ENCODE peak calls at places on chromosome 5, in eight cellular contexts. One of them, this sample, is unnamed.

GRCh38 chr5:129930221-129930620 is 26.0 kb downstream of the CHSY3 start:
- DNase-seq in body of pancreas: no peak
- DNase-seq in GM12865: no peak
- DNase-seq in NT2/D1: no peak
- DNase-seq in SW 1271: no peak
- DNase-seq in left ventricle myocardium inferior: no peak
- DNase-seq in bronchial epithelial cell: no peak
- DNase-seq in MCF 10A: no peak
- DNase-seq in this sample: no peak

GRCh38 chr5:111197523-111197922 is 26.7 kb upstream of the CAMK4 start:
- DNase-seq in body of pancreas: peak; percentile 30
- DNase-seq in GM12865: no peak
- DNase-seq in NT2/D1: no peak
- DNase-seq in SW 1271: no peak
- DNase-seq in left ventricle myocardium inferior: no peak
- DNase-seq in bronchial epithelial cell: no peak
- DNase-seq in MCF 10A: peak; percentile 40
- DNase-seq in this sample: no peak

GRCh38 chr5:160685219-160685618 is 166.8 kb downstream of the ATP10B start:
- DNase-seq in body of pancreas: peak; percentile 55
- DNase-seq in GM12865: no peak
- DNase-seq in NT2/D1: no peak
- DNase-seq in SW 1271: no peak
- DNase-seq in left ventricle myocardium inferior: no peak
- DNase-seq in bronchial epithelial cell: peak; percentile 13
- DNase-seq in MCF 10A: no peak
- DNase-seq in this sample: no peak

GRCh38 chr5:88251048-88251711 is 17.5 kb downstream of the TMEM161B start:
- DNase-seq in body of pancreas: no peak
- DNase-seq in GM12865: no peak
- DNase-seq in NT2/D1: no peak
- DNase-seq in SW 1271: no peak
- DNase-seq in left ventricle myocardium inferior: no peak
- DNase-seq in bronchial epithelial cell: no peak
- DNase-seq in MCF 10A: no peak
- DNase-seq in this sample: no peak

GRCh38 chr5:132807163-132807838 is 5.8 kb upstream of the SOWAHA start:
- DNase-seq in body of pancreas: peak; percentile 84
- DNase-seq in GM12865: peak; percentile 36
- DNase-seq in NT2/D1: no peak
- DNase-seq in SW 1271: no peak
- DNase-seq in left ventricle myocardium inferior: no peak
- DNase-seq in bronchial epithelial cell: no peak
- DNase-seq in MCF 10A: no peak
- DNase-seq in this sample: no peak

GRCh38 chr5:55507574-55507973 is 27.2 kb downstream of the PLPP1 start:
- DNase-seq in body of pancreas: no peak
- DNase-seq in GM12865: no peak
- DNase-seq in NT2/D1: no peak
- DNase-seq in SW 1271: no peak
- DNase-seq in left ventricle myocardium inferior: no peak
- DNase-seq in bronchial epithelial cell: no peak
- DNase-seq in MCF 10A: no peak
- DNase-seq in this sample: no peak

GRCh38 chr5:53607896-53608295 is 47.5 kb downstream of the NDUFS4 start:
- DNase-seq in body of pancreas: no peak
- DNase-seq in GM12865: no peak
- DNase-seq in NT2/D1: no peak
- DNase-seq in SW 1271: no peak
- DNase-seq in left ventricle myocardium inferior: no peak
- DNase-seq in bronchial epithelial cell: no peak
- DNase-seq in MCF 10A: peak; percentile 2
- DNase-seq in this sample: no peak

GRCh38 chr5:126098330-126099017 is 324.7 kb upstream of the GRAMD2B start:
- DNase-seq in body of pancreas: no peak
- DNase-seq in GM12865: no peak
- DNase-seq in NT2/D1: no peak
- DNase-seq in SW 1271: no peak
- DNase-seq in left ventricle myocardium inferior: no peak
- DNase-seq in bronchial epithelial cell: peak; percentile 45
- DNase-seq in MCF 10A: no peak
- DNase-seq in this sample: no peak

GRCh38 chr5:153043876-153044275 is 446.6 kb upstream of the GRIA1 start:
- DNase-seq in body of pancreas: no peak
- DNase-seq in GM12865: no peak
- DNase-seq in NT2/D1: no peak
- DNase-seq in SW 1271: no peak
- DNase-seq in left ventricle myocardium inferior: no peak
- DNase-seq in bronchial epithelial cell: peak; percentile 54
- DNase-seq in MCF 10A: no peak
- DNase-seq in this sample: no peak

GRCh38 chr5:61159841-61160240 is 2.4 kb downstream of the SMIM15 start:
- DNase-seq in body of pancreas: no peak
- DNase-seq in GM12865: no peak
- DNase-seq in NT2/D1: no peak
- DNase-seq in SW 1271: no peak
- DNase-seq in left ventricle myocardium inferior: no peak
- DNase-seq in bronchial epithelial cell: no peak
- DNase-seq in MCF 10A: peak; percentile 34
- DNase-seq in this sample: no peak

GRCh38 chr5:168843277-168843997 is 264.3 kb upstream of the PANK3 start:
- DNase-seq in body of pancreas: no peak
- DNase-seq in GM12865: no peak
- DNase-seq in NT2/D1: no peak
- DNase-seq in SW 1271: no peak
- DNase-seq in left ventricle myocardium inferior: no peak
- DNase-seq in bronchial epithelial cell: no peak
- DNase-seq in MCF 10A: no peak
- DNase-seq in this sample: no peak